ENCODE peak calls at places on chromosomes 12 and 14, in ten cellular contexts. Q, U, E, X, M, C, J, I, Z and R are unnamed samples.

GRCh38 chr14:67650694-67651093 is 23.7 kb downstream of the VTI1B start:
- DNase-seq in Q (no peak), U (no peak), E (no peak), X (no peak), M (peak), C (no peak), J (no peak), I (no peak), Z (no peak), R (no peak)

GRCh38 chr12:25317553-25317952 is 66.8 kb upstream of the KRAS start:
- DNase-seq in Q (no peak), U (no peak), E (no peak), X (no peak), M (no peak), C (no peak), J (no peak), I (no peak), Z (no peak), R (no peak)

GRCh38 chr12:56221233-56221756 is 427 bp downstream of the RNF41 start:
- DNase-seq in Q (no peak), U (peak), E (no peak), X (no peak), M (peak), C (peak), J (no peak), I (no peak), Z (peak), R (no peak)

GRCh38 chr14:31270196-31270772 is 62.7 kb upstream of the HECTD1 start:
- DNase-seq in Q (no peak), U (no peak), E (no peak), X (no peak), M (no peak), C (no peak), J (no peak), I (no peak), Z (peak), R (no peak)

GRCh38 chr14:20620798-20621478 is 20.6 kb downstream of the OR6S1 start:
- DNase-seq in Q (no peak), U (no peak), E (no peak), X (no peak), M (no peak), C (no peak), J (no peak), I (no peak), Z (no peak), R (no peak)

GRCh38 chr12:104137175-104137901 is 672 bp downstream of the NFYB start:
- DNase-seq in Q (peak), U (peak), E (peak), X (no peak), M (peak), C (peak), J (no peak), I (peak), Z (peak), R (peak)

GRCh38 chr12:3236345-3237153 is 159.4 kb downstream of the TSPAN9 start:
- DNase-seq in Q (no peak), U (no peak), E (no peak), X (peak), M (peak), C (peak), J (no peak), I (no peak), Z (peak), R (no peak)

GRCh38 chr14:74583689-74584434 is 28.2 kb downstream of the LTBP2 start:
- DNase-seq in Q (no peak), U (no peak), E (no peak), X (peak), M (peak), C (peak), J (no peak), I (no peak), Z (no peak), R (no peak)

GRCh38 chr12:123808167-123808566 is 46.1 kb downstream of the DNAH10 start:
- DNase-seq in Q (no peak), U (no peak), E (no peak), X (peak), M (no peak), C (no peak), J (no peak), I (no peak), Z (no peak), R (no peak)

GRCh38 chr12:3458041-3458440 is 33.0 kb upstream of the PRMT8 start:
- DNase-seq in Q (no peak), U (no peak), E (no peak), X (peak), M (no peak), C (no peak), J (no peak), I (no peak), Z (no peak), R (no peak)

GRCh38 chr12:62840311-62840710 is 94.6 kb downstream of the PPM1H start:
- DNase-seq in Q (no peak), U (no peak), E (no peak), X (no peak), M (no peak), C (no peak), J (no peak), I (no peak), Z (no peak), R (no peak)

GRCh38 chr12:113684053-113684907 is 212.6 kb upstream of the LHX5 start:
- DNase-seq in Q (no peak), U (no peak), E (no peak), X (no peak), M (no peak), C (no peak), J (no peak), I (no peak), Z (no peak), R (no peak)

GRCh38 chr14:99267871-99268775 is 3.9 kb downstream of the BCL11B start:
- DNase-seq in Q (no peak), U (no peak), E (no peak), X (no peak), M (no peak), C (no peak), J (no peak), I (no peak), Z (no peak), R (no peak)

GRCh38 chr14:35409595-35409994 is 5.0 kb upstream of the NFKBIA start:
- DNase-seq in Q (no peak), U (no peak), E (no peak), X (no peak), M (no peak), C (no peak), J (no peak), I (no peak), Z (no peak), R (no peak)

GRCh38 chr12:51947597-51947996 is 3.9 kb upstream of the ACVR1B start:
- DNase-seq in Q (no peak), U (no peak), E (no peak), X (no peak), M (no peak), C (no peak), J (no peak), I (no peak), Z (no peak), R (no peak)

GRCh38 chr14:65062096-65063075 is 39.9 kb downstream of the MAX start:
- DNase-seq in Q (no peak), U (no peak), E (no peak), X (no peak), M (no peak), C (no peak), J (no peak), I (no peak), Z (no peak), R (no peak)

GRCh38 chr12:69497308-69498026 is 27.3 kb downstream of the FRS2 start:
- DNase-seq in Q (no peak), U (no peak), E (peak), X (no peak), M (no peak), C (no peak), J (no peak), I (peak), Z (no peak), R (no peak)

GRCh38 chr12:94074216-94074969 is 74.0 kb upstream of the PLXNC1 start:
- DNase-seq in Q (no peak), U (peak), E (no peak), X (no peak), M (no peak), C (peak), J (no peak), I (no peak), Z (no peak), R (no peak)

GRCh38 chr14:61470261-61470953 is 149.0 kb downstream of the PRKCH start:
- DNase-seq in Q (no peak), U (peak), E (no peak), X (no peak), M (peak), C (no peak), J (no peak), I (no peak), Z (no peak), R (no peak)

GRCh38 chr12:25583545-25583944 is 30.5 kb upstream of the LMNTD1 start:
- DNase-seq in Q (no peak), U (no peak), E (no peak), X (peak), M (no peak), C (no peak), J (no peak), I (no peak), Z (no peak), R (no peak)

GRCh38 chr14:94341654-94342333 is 18.7 kb upstream of the SERPINA6 start:
- DNase-seq in Q (no peak), U (no peak), E (no peak), X (no peak), M (no peak), C (no peak), J (no peak), I (no peak), Z (no peak), R (no peak)

GRCh38 chr14:30257946-30258661 is 300.9 kb upstream of the G2E3 start:
- DNase-seq in Q (no peak), U (no peak), E (no peak), X (no peak), M (no peak), C (no peak), J (no peak), I (no peak), Z (no peak), R (no peak)

DNA sequence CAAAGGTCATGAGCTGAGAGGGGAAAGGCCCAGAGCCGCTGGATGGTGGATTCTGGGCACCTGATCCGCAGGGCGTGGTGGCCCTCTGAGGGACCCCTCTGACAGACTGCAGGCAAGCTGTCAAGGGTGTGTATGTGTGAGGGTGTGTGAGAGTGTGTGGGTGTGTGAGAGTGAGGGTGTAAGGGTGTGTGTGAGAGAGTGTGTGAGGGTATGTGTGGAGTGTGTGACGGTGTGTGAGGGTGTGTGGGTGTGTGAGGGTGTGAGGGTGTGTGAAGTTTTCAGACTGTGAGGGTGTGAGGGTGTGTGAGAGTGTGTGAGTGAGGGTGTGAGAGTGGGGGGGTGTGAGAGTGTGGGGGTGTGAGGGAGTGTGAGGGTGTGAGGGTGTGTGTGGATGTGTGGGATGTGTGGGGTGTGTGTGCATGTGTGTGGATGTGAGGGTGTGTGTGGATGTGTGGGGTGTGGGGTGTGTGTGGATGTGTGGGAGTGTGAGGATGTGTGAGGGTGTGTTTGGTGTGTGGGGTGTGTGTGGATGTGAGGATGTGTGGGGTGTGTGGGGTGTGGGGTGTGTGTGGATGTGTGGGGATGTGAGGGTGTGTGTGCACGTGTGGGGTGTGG is 156.7 kb downstream of the TMEM121 start:
- DNase-seq in Q (no peak), U (no peak), E (no peak), X (no peak), M (no peak), C (no peak), J (no peak), I (no peak), Z (no peak), R (peak)
- TF ChIP-seq CTCF in Q (no peak), U (no peak), E (no peak), X (no peak), M (no peak), C (no peak), J (no peak), I (no peak), Z (no peak), R (no peak)

GRCh38 chr14:26389646-26390508 is 208.0 kb downstream of the NOVA1 start:
- DNase-seq in Q (no peak), U (no peak), E (no peak), X (no peak), M (no peak), C (no peak), J (no peak), I (no peak), Z (no peak), R (no peak)
- TF ChIP-seq CTCF in Q (no peak), U (no peak), E (no peak), X (no peak), M (no peak), C (no peak), J (no peak), I (no peak), Z (no peak), R (no peak)

DNA sequence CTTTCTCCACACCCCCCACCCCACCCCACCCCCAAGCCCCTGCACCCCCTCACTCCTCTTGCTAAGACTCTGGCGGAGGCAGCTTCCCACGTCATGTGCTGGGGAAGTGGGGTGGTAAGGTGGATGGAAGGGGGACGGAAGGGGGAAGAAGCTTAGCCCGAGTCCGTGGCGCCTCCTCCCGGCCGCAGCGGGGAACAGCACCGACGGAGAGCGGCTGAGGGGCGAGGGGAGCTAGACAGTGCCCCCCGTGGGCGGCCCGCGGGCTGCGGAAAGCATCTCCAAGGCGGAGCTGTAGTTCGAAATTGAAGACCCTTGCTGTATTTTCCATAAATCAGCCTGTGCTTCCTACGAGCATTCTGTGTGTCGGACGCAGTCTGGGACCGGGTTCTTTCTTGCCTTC is 608 bp upstream of the GRIN2B start:
- DNase-seq in Q (no peak), U (no peak), E (no peak), X (peak), M (no peak), C (no peak), J (no peak), I (no peak), Z (peak), R (no peak)
- TF ChIP-seq CTCF in Q (no peak), U (peak), E (peak), X (peak), M (peak), C (no peak), J (no peak), I (no peak), Z (peak), R (no peak)

DNA sequence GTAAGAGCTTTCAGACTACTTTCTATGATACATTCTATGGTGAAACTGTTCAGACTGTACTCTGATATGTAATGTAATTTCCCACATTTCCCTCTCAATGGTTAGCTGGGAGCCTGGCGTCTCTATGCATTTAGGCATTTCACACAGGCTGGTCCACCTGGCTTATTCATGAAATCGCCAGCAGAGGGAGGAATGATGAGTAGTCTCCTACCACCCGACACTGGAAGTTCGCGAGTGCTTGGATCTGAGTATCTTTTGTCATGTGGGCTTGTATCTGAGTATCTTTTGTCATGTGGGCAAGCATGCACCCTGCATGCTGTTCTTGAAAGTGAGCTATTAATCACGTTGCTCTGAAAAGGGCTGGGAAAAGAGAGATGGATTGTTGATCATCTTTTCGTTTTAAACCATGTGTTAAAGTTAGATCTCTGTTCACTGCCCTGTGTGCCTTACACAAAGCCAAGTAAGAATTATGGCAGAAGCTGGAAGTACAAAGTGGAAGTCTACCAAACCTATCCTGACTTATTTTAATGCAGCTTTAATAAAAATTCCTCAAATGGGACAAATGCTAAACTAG is 235.0 kb downstream of the ATP23 start:
- DNase-seq in Q (no peak), U (no peak), E (no peak), X (peak), M (no peak), C (no peak), J (no peak), I (no peak), Z (peak), R (no peak)
- TF ChIP-seq CTCF in Q (no peak), U (peak), E (peak), X (peak), M (peak), C (peak), J (peak), I (peak), Z (peak), R (no peak)

DNA sequence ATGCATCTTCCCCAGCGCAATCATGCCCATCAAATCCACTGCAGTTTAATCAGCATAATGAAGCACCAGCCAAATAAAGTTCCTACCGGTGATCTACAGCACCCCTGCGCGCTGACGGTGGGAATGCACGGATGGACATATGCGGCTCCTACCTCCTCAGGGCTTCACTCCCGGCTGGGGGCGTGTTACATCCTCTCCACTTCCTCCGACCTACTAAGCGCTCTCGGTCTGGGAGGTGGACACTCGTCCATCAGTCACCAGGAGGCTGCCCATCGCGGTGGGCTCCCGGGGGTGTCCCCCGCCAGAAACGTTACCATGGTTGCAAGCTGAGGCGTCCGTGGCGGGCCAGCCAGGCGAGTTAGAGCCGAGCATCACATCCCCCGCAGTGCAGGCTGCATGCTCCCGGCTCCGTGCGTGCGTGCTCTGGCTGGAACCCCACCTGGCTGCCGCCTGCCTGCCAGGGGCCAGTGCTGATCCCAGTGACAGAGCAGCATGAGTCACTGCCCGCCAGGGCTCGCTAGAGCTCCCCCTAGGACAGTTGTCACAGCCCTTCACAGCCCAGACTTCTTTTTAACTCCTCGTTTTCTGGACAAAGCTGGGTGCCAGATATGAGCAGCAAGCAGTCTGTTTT is 73.0 kb downstream of the CIT start:
- DNase-seq in Q (no peak), U (peak), E (no peak), X (peak), M (peak), C (peak), J (peak), I (no peak), Z (no peak), R (no peak)
- TF ChIP-seq CTCF in Q (no peak), U (peak), E (peak), X (peak), M (peak), C (peak), J (peak), I (no peak), Z (peak), R (no peak)

GRCh38 chr12:116916122-116916521 is 5.4 kb downstream of the FBXW8 start:
- DNase-seq in Q (no peak), U (no peak), E (no peak), X (peak), M (peak), C (no peak), J (no peak), I (no peak), Z (no peak), R (no peak)

GRCh38 chr12:116919247-116919671 is 8.5 kb downstream of the FBXW8 start:
- DNase-seq in Q (no peak), U (no peak), E (no peak), X (no peak), M (no peak), C (no peak), J (no peak), I (no peak), Z (peak), R (no peak)

GRCh38 chr12:116918464-116918863 is 7.7 kb downstream of the FBXW8 start:
- DNase-seq in Q (no peak), U (no peak), E (no peak), X (no peak), M (no peak), C (no peak), J (no peak), I (no peak), Z (no peak), R (no peak)

GRCh38 chr12:116915326-116915725 is 4.6 kb downstream of the FBXW8 start:
- DNase-seq in Q (no peak), U (no peak), E (no peak), X (no peak), M (no peak), C (no peak), J (no peak), I (no peak), Z (no peak), R (no peak)

GRCh38 chr12:116916714-116917114 is 6.0 kb downstream of the FBXW8 start:
- DNase-seq in Q (peak), U (no peak), E (peak), X (peak), M (peak), C (no peak), J (no peak), I (peak), Z (peak), R (no peak)
- TF ChIP-seq CTCF in Q (peak), U (no peak), E (no peak), X (peak), M (peak), C (no peak), J (peak), I (no peak), Z (no peak), R (no peak)